ENCODE peak calls at places on chromosomes 16 and 17, in seven cellular contexts. One of them, this sample, is unnamed.

GRCh38 chr17:3594056-3594810 is 15.0 kb downstream of the TRPV1 start:
- DNase-seq in transverse colon: no peak
- DNase-seq in A549: no peak
- DNase-seq in ovary: peak
- DNase-seq in tibial nerve: peak
- DNase-seq in sigmoid colon: no peak
- DNase-seq in K562: no peak
- DNase-seq in this sample: no peak

GRCh38 chr17:8946476-8946875 is 19.0 kb downstream of the PIK3R5 start:
- DNase-seq in transverse colon: no peak
- DNase-seq in A549: no peak
- DNase-seq in ovary: no peak
- DNase-seq in tibial nerve: no peak
- DNase-seq in sigmoid colon: no peak
- DNase-seq in K562: no peak
- DNase-seq in this sample: peak

GRCh38 chr17:35747540-35748017 is 5.5 kb downstream of the GAS2L2 start:
- DNase-seq in transverse colon: peak
- DNase-seq in A549: peak
- DNase-seq in ovary: peak
- DNase-seq in tibial nerve: peak
- DNase-seq in sigmoid colon: peak
- DNase-seq in K562: peak
- DNase-seq in this sample: peak

GRCh38 chr16:24700549-24701392 is 28.7 kb upstream of the TNRC6A start:
- DNase-seq in transverse colon: peak
- DNase-seq in A549: peak
- DNase-seq in ovary: peak
- DNase-seq in tibial nerve: peak
- DNase-seq in sigmoid colon: peak
- DNase-seq in K562: peak
- DNase-seq in this sample: peak

GRCh38 chr16:85029981-85030381 is 2.4 kb downstream of the KIAA0513 start:
- DNase-seq in transverse colon: peak
- DNase-seq in A549: no peak
- DNase-seq in ovary: peak
- DNase-seq in tibial nerve: no peak
- DNase-seq in sigmoid colon: peak
- DNase-seq in K562: no peak
- DNase-seq in this sample: no peak

GRCh38 chr16:12803203-12804093 is at the start of gene CPPED1:
- DNase-seq in transverse colon: peak
- DNase-seq in A549: peak
- DNase-seq in ovary: peak
- DNase-seq in tibial nerve: peak
- DNase-seq in sigmoid colon: peak
- DNase-seq in K562: peak
- DNase-seq in this sample: peak

GRCh38 chr17:47946929-47947397 is 5.6 kb downstream of the PNPO start:
- DNase-seq in transverse colon: peak
- DNase-seq in A549: peak
- DNase-seq in ovary: no peak
- DNase-seq in tibial nerve: peak
- DNase-seq in sigmoid colon: no peak
- DNase-seq in K562: peak
- DNase-seq in this sample: peak

GRCh38 chr17:56913000-56913866 is 616 bp downstream of the TRIM25 start:
- DNase-seq in transverse colon: no peak
- DNase-seq in A549: no peak
- DNase-seq in ovary: no peak
- DNase-seq in tibial nerve: no peak
- DNase-seq in sigmoid colon: peak
- DNase-seq in K562: peak
- DNase-seq in this sample: no peak

GRCh38 chr16:72722552-72722951 is 325.4 kb downstream of the ZFHX3 start:
- DNase-seq in transverse colon: no peak
- DNase-seq in A549: no peak
- DNase-seq in ovary: no peak
- DNase-seq in tibial nerve: no peak
- DNase-seq in sigmoid colon: no peak
- DNase-seq in K562: peak
- DNase-seq in this sample: no peak

GRCh38 chr17:28969706-28970393 is 18.5 kb upstream of the PHF12 start:
- DNase-seq in transverse colon: no peak
- DNase-seq in A549: no peak
- DNase-seq in ovary: no peak
- DNase-seq in tibial nerve: no peak
- DNase-seq in sigmoid colon: no peak
- DNase-seq in K562: no peak
- DNase-seq in this sample: no peak

GRCh38 chr17:20156196-20157077 is 147.3 kb downstream of the SPECC1 start:
- DNase-seq in transverse colon: peak
- DNase-seq in A549: peak
- DNase-seq in ovary: peak
- DNase-seq in tibial nerve: no peak
- DNase-seq in sigmoid colon: no peak
- DNase-seq in K562: peak
- DNase-seq in this sample: no peak
- TF ChIP-seq EP300 in transverse colon: no peak
- TF ChIP-seq EP300 in A549: no peak
- TF ChIP-seq EP300 in ovary: no peak
- TF ChIP-seq EP300 in tibial nerve: no peak
- TF ChIP-seq EP300 in sigmoid colon: no peak
- TF ChIP-seq EP300 in K562: no peak
- TF ChIP-seq EP300 in this sample: no peak

DNA sequence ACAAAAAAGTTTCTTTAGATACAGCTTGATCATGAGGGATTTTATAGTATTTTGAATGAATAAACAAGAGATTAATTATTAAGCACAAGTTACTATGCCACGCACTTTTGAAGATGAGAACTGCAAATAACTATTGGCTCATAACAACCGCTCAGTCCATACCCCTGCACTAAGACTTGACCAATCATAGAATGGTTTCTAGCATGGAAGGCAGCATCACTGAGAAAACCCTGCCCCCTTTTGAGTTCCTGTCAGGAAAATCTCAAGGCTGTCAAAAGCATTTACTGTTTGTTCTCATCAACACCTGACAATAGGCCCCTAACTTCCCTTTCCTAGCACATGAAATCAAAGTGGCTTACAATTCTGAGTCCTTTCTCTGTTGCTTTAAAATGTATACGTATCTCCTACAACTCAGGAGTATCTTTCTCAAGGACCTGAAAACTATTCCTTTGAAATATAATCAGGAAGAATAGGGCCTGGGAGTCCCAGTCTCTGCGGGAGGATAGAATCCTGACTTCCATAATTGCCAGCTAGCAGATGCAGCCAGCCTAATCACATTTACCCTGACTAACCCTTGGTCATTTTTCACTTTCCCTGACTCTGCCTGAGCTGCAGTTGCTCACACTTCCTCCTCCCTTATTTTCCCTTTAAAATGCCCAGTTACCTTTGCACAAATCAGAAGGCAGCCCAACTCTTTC is 9.0 kb upstream of the MMD start:
- DNase-seq in transverse colon: no peak
- DNase-seq in A549: peak
- DNase-seq in ovary: no peak
- DNase-seq in tibial nerve: no peak
- DNase-seq in sigmoid colon: no peak
- DNase-seq in K562: no peak
- DNase-seq in this sample: no peak
- TF ChIP-seq EP300 in transverse colon: no peak
- TF ChIP-seq EP300 in A549: no peak
- TF ChIP-seq EP300 in ovary: no peak
- TF ChIP-seq EP300 in tibial nerve: no peak
- TF ChIP-seq EP300 in sigmoid colon: no peak
- TF ChIP-seq EP300 in K562: no peak
- TF ChIP-seq EP300 in this sample: no peak

GRCh38 chr17:55284001-55284884 is 19.5 kb downstream of the HLF start:
- DNase-seq in transverse colon: no peak
- DNase-seq in A549: no peak
- DNase-seq in ovary: no peak
- DNase-seq in tibial nerve: no peak
- DNase-seq in sigmoid colon: no peak
- DNase-seq in K562: no peak
- DNase-seq in this sample: no peak

GRCh38 chr17:55283256-55283965 is 18.7 kb downstream of the HLF start:
- DNase-seq in transverse colon: no peak
- DNase-seq in A549: no peak
- DNase-seq in ovary: no peak
- DNase-seq in tibial nerve: no peak
- DNase-seq in sigmoid colon: no peak
- DNase-seq in K562: no peak
- DNase-seq in this sample: no peak

GRCh38 chr17:55284944-55285339 is 20.2 kb downstream of the HLF start:
- DNase-seq in transverse colon: no peak
- DNase-seq in A549: no peak
- DNase-seq in ovary: no peak
- DNase-seq in tibial nerve: no peak
- DNase-seq in sigmoid colon: no peak
- DNase-seq in K562: no peak
- DNase-seq in this sample: no peak

GRCh38 chr17:55286681-55287589 is 22.2 kb downstream of the HLF start:
- DNase-seq in transverse colon: peak
- DNase-seq in A549: peak
- DNase-seq in ovary: no peak
- DNase-seq in tibial nerve: no peak
- DNase-seq in sigmoid colon: no peak
- DNase-seq in K562: no peak
- DNase-seq in this sample: no peak

DNA sequence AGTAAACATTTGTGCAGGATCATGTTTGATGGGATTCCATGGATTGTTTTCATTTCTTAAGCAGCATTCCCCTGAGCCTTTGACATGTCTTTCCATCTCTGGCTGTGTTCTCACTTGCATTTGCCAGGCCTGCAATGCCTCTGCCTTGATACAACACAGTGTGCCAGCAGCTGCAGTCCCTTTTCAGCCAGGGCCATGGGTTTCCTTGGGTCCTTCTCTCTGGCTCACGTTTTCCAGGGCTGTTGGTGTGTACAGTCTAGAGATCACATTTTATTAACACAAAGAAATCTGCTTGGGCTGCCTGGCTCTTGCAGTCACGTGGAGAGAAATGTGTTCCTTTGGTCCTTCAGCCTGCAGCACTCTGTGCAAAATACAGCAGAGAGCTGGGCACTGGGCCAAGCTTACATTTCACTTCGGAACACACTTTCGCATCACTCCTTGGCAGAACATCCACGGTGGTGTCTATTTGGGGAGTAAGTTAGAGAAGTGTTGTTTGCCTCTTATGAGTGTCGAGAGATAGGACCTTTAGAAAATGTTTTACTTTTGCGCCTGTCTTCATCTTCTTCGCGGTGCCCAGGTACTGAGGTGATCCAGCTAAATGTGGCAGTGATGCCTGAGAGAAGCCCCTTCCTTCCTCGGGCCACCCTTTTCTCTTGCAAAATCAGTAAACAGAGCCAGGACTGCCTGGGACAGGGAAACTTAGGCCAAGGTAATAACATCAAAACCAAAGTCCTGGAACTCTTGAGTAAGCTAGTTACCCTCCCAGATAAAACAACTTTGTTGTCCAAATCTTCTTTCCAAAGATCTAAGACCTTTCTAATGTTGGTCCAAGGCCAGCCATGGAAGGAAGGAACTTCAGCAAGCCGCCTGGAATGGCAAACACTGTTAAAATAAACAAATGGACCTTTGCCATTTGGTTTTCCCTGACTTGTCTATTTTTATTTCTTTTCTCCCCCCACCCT is 20.9 kb downstream of the HLF start:
- DNase-seq in transverse colon: peak
- DNase-seq in A549: peak
- DNase-seq in ovary: peak
- DNase-seq in tibial nerve: peak
- DNase-seq in sigmoid colon: peak
- DNase-seq in K562: no peak
- DNase-seq in this sample: peak
- TF ChIP-seq EP300 in transverse colon: peak
- TF ChIP-seq EP300 in A549: peak
- TF ChIP-seq EP300 in ovary: no peak
- TF ChIP-seq EP300 in tibial nerve: peak
- TF ChIP-seq EP300 in sigmoid colon: peak
- TF ChIP-seq EP300 in K562: no peak
- TF ChIP-seq EP300 in this sample: no peak

GRCh38 chr17:40323317-40323716 is 14.3 kb downstream of the RARA start:
- DNase-seq in transverse colon: no peak
- DNase-seq in A549: no peak
- DNase-seq in ovary: no peak
- DNase-seq in tibial nerve: no peak
- DNase-seq in sigmoid colon: no peak
- DNase-seq in K562: no peak
- DNase-seq in this sample: peak

GRCh38 chr17:40321502-40322416 is 12.8 kb downstream of the RARA start:
- DNase-seq in transverse colon: peak
- DNase-seq in A549: no peak
- DNase-seq in ovary: peak
- DNase-seq in tibial nerve: no peak
- DNase-seq in sigmoid colon: peak
- DNase-seq in K562: no peak
- DNase-seq in this sample: peak

GRCh38 chr17:40320771-40321501 is 12.0 kb downstream of the RARA start:
- DNase-seq in transverse colon: peak
- DNase-seq in A549: no peak
- DNase-seq in ovary: peak
- DNase-seq in tibial nerve: peak
- DNase-seq in sigmoid colon: peak
- DNase-seq in K562: no peak
- DNase-seq in this sample: peak

GRCh38 chr17:40323731-40324650 is 15.0 kb downstream of the RARA start:
- DNase-seq in transverse colon: peak
- DNase-seq in A549: no peak
- DNase-seq in ovary: no peak
- DNase-seq in tibial nerve: peak
- DNase-seq in sigmoid colon: peak
- DNase-seq in K562: no peak
- DNase-seq in this sample: peak

DNA sequence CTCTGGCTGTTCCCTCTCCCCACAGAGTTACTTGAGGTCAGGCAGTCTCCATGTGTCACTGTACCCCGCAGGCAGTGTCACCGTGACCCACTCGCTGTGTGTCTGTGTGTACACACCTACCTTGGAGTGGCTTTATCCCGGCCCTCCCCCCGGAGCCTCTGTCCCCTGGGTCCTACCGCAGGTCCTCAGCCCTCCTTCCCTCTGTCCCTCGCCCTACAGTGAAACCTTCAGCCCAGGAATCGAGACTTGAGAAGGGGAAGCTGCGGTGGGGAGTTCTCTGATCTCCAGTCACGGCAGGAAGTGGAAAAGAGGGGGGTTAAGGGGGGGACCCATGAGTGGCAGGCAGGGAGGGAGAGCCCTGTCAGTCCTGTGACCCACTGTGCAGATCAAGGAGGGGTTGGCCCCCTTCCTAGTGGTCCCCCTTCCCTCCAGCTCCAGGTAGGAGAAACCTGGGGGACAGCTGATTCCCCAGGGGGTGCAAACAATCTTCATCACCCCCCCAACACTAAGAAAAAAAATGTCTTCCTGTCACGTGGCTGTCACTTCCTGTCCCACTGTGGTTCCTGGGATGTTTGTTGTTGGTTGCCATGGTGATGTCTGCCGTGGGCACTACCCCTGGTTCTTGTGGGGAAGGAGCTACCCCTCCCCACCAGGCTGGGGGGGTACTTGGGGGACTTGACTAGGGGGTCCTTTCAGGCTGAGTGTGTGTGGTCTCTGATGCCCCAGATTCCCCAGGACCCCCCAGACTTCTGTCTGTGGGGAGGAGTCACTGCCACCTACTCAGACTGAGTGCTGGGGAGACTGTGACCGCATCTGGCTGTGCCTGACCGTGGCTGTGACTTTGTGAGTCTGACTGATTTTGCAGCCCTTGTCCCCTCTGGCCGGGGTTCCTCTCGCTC is 13.7 kb downstream of the RARA start:
- DNase-seq in transverse colon: peak
- DNase-seq in A549: peak
- DNase-seq in ovary: no peak
- DNase-seq in tibial nerve: peak
- DNase-seq in sigmoid colon: peak
- DNase-seq in K562: peak
- DNase-seq in this sample: peak
- TF ChIP-seq EP300 in transverse colon: peak
- TF ChIP-seq EP300 in A549: no peak
- TF ChIP-seq EP300 in ovary: no peak
- TF ChIP-seq EP300 in tibial nerve: no peak
- TF ChIP-seq EP300 in sigmoid colon: no peak
- TF ChIP-seq EP300 in K562: no peak
- TF ChIP-seq EP300 in this sample: no peak

This sample was measured in suprapubic skin.